ENCODE peak calls at places on chromosomes 12 and 14, in seven cellular contexts. H is prostate gland, J is PC-3, A is upper lobe of right lung, M is GM23338, R is neural crest cell, Q is BE2C. Y is an unnamed sample.

GRCh38 chr12:49529409-49529808 is 9.4 kb upstream of the KCNH3 start:
- DNase-seq in R (no peak), H (no peak), M (no peak), A (no peak), Q (no peak), J (no peak), Y (no peak)

GRCh38 chr12:105235299-105235746 is 651 bp downstream of the APPL2 start:
- DNase-seq in A (no peak), R (no peak), M (no peak), H (no peak), Q (no peak), J (peak; percentile 30), Y (no peak)

GRCh38 chr12:52203126-52203921 is 11.5 kb upstream of the KRT80 start:
- DNase-seq in R (no peak), Q (peak; percentile 73), J (peak; percentile 80), A (peak; percentile 73), H (peak; percentile 43), M (no peak), Y (peak; percentile 16)

GRCh38 chr14:91219505-91220389 is 24.8 kb downstream of the GPR68 start:
- DNase-seq in J (no peak), R (no peak), M (no peak), A (peak; percentile 90), H (no peak), Q (no peak), Y (no peak)

GRCh38 chr14:103512701-103513611 is 9.7 kb downstream of the CKB start:
- DNase-seq in M (peak; percentile 45), H (peak; percentile 92), Q (peak; percentile 71), A (peak; percentile 88), J (peak; percentile 28), R (no peak), Y (no peak)

GRCh38 chr12:120774169-120774916 is 48.7 kb downstream of the ACADS start:
- DNase-seq in A (no peak), M (no peak), J (no peak), R (no peak), Q (no peak), H (no peak), Y (no peak)

GRCh38 chr12:89084751-89085150 is 267.6 kb downstream of the DUSP6 start:
- DNase-seq in H (no peak), A (no peak), R (no peak), Q (no peak), J (no peak), M (no peak), Y (no peak)

GRCh38 chr12:22925593-22925992 is 300.6 kb downstream of the ETNK1 start:
- DNase-seq in H (no peak), A (no peak), M (no peak), Q (no peak), R (no peak), J (no peak), Y (no peak)

GRCh38 chr12:57835366-57836288 is 10.9 kb downstream of the CTDSP2 start:
- DNase-seq in Q (no peak), J (no peak), A (no peak), M (no peak), H (no peak), R (no peak), Y (no peak)

GRCh38 chr14:24664366-24664765 is 30.4 kb upstream of the GZMB start:
- DNase-seq in A (no peak), H (no peak), M (no peak), J (no peak), R (no peak), Q (no peak), Y (no peak)

GRCh38 chr12:27272375-27273028 is 28.4 kb downstream of the STK38L start:
- DNase-seq in R (no peak), J (no peak), A (no peak), M (no peak), H (no peak), Q (no peak), Y (no peak)

GRCh38 chr12:122851820-122852219 is 16.6 kb downstream of the HIP1R start:
- DNase-seq in H (no peak), R (no peak), M (no peak), J (peak; percentile 94), Q (no peak), A (no peak), Y (peak; percentile 6)

GRCh38 chr12:108455706-108456105 is 59.4 kb upstream of the FICD start:
- DNase-seq in H (no peak), R (no peak), A (no peak), J (no peak), M (no peak), Q (no peak), Y (no peak)

GRCh38 chr12:122793685-122794106 is 19.3 kb downstream of the CCDC62 start:
- DNase-seq in H (peak; percentile 9), M (peak; percentile 80), A (no peak), Q (no peak), J (peak; percentile 76), R (peak; percentile 10), Y (no peak)

GRCh38 chr14:71322660-71323250 is 415.5 kb downstream of the PCNX1 start:
- DNase-seq in M (no peak), R (no peak), A (no peak), J (peak; percentile 61), H (no peak), Q (no peak), Y (no peak)

GRCh38 chr14:21055473-21056117 is 2.0 kb upstream of the RNASE8 start:
- DNase-seq in H (no peak), Q (no peak), R (no peak), J (no peak), A (no peak), M (peak; percentile 26), Y (no peak)

DNA sequence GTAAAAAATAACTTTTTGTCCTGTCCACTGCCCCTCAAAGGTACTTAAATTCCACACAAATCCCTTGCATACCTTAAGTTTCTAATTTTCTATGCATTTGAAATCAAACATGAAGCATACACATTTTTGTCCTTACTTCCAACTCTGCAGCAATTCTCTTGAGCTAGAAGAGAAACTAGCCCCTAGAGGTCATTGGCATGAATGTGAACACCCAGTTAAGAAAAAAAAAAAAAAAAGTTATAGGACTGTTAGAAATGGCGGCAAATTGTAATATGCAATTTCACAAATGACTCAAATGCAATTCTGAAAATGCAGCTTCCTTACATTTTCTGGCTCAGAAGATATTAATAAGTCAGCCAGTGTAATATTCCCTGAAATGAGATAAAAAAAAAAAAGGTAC is 4.6 kb upstream of the ESR2 start:
- DNase-seq in H (no peak), A (no peak), Q (no peak), J (no peak), M (peak; percentile 33), R (no peak), Y (no peak)
- TF ChIP-seq CTCF in H (no peak), A (no peak), Q (peak; percentile 15), J (no peak), M (peak; percentile 27), R (peak; percentile 34), Y (no peak)

GRCh38 chr12:59179231-59179630 is 258.9 kb upstream of the LRIG3 start:
- DNase-seq in H (no peak), R (no peak), J (peak; percentile 57), M (no peak), A (no peak), Q (no peak), Y (no peak)

DNA sequence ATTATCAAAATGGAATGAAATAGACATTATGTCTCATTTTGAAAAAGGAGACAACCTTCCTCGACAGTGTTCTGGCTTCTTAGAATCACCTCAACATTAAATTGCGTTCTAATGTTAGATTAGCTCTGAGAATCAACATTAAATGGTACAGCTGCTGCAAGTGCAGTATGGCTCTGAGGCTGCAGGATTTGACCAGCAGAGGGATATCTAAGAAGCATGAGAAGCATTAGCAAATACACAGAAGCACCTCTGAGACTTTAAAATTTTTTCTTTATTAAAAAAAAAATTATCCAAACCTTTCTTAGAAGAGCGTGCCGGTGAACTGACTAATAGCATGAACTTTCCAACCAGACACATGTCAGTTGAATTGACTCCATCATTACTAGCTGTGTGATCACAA is 253.4 kb upstream of the LRIG3 start:
- DNase-seq in Q (no peak), R (no peak), H (no peak), A (no peak), M (peak; percentile 26), J (peak; percentile 13), Y (no peak)
- TF ChIP-seq CTCF in Q (no peak), R (peak; percentile 38), H (no peak), A (no peak), M (peak; percentile 43), J (peak; percentile 48), Y (no peak)

GRCh38 chr12:6376079-6376941 is 947 bp upstream of the SCNN1A start:
- DNase-seq in M (peak; percentile 88), J (no peak), R (no peak), Q (no peak), H (peak; percentile 86), A (peak; percentile 93), Y (no peak)
- TF ChIP-seq CTCF in M (peak; percentile 44), J (no peak), R (peak; percentile 64), Q (no peak), H (peak; percentile 42), A (peak; percentile 55), Y (no peak)

DNA sequence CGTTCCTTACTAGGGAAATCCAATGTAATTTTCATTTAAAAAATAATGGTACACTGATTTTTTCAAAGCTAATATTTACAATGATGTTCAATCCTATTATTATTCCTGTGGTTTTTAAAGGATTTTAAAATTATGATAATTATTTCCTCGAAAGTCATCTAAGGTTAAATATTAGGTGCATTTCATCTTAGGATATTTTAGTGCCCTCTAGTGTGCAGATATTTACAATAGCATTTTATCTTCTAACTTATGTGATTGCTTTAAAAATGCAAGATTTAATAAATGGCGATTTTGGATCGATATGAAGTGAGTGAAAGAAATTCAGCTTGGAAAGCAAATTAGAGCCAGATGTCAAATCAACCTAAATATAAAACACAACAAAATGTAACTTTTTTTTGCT is 293.5 kb downstream of the SLC6A15 start:
- DNase-seq in A (no peak), M (no peak), Q (no peak), H (no peak), J (peak; percentile 37), R (no peak), Y (no peak)
- TF ChIP-seq CTCF in A (peak; percentile 19), M (peak; percentile 41), Q (peak; percentile 38), H (no peak), J (peak; percentile 77), R (no peak), Y (no peak)

GRCh38 chr12:132133952-132134652 is 10.0 kb downstream of the DDX51 start:
- DNase-seq in M (peak; percentile 45), A (peak; percentile 49), Q (peak; percentile 25), H (no peak), J (no peak), R (no peak), Y (peak; percentile 43)
- TF ChIP-seq CTCF in M (no peak), A (no peak), Q (no peak), H (no peak), J (no peak), R (no peak), Y (no peak)